ENCODE peak calls at places on chromosomes 13 and 19, in four cellular contexts. V, M, K and D are unnamed samples.

GRCh38 chr19:3642987-3643386 is 16.4 kb upstream of the CACTIN start:
- DNase-seq in V (no peak), M (no peak), K (no peak), D (peak)

GRCh38 chr13:74550039-74550438 is 415.8 kb upstream of the KLF12 start:
- DNase-seq in V (no peak), M (no peak), K (peak), D (no peak)

GRCh38 chr19:2428027-2428690 is 773 bp upstream of the TIMM13 start:
- DNase-seq in V (peak), M (peak), K (no peak), D (peak)

GRCh38 chr13:95924389-95924994 is 128.7 kb downstream of the UGGT2 start:
- DNase-seq in V (no peak), M (no peak), K (peak), D (peak)

GRCh38 chr19:34938886-34939285 is 12.2 kb downstream of the ZNF30 start:
- DNase-seq in V (no peak), M (no peak), K (no peak), D (no peak)

GRCh38 chr13:106680796-106681482 is 113.0 kb upstream of the ARGLU1 start:
- DNase-seq in V (no peak), M (no peak), K (no peak), D (no peak)

GRCh38 chr19:57887195-57887941 is 1.5 kb downstream of the ZNF814 start:
- DNase-seq in V (no peak), M (no peak), K (peak), D (no peak)

GRCh38 chr19:42277821-42278809 is 9.1 kb downstream of the CIC start:
- DNase-seq in V (peak), M (peak), K (peak), D (no peak)

GRCh38 chr19:5231857-5232503 is 108.6 kb downstream of the PTPRS start:
- DNase-seq in V (no peak), M (no peak), K (no peak), D (peak)

GRCh38 chr19:33496016-33496415 is 25.6 kb downstream of the PEPD start:
- DNase-seq in V (no peak), M (no peak), K (no peak), D (no peak)

GRCh38 chr19:49624967-49625910 is 14.7 kb downstream of the RRAS start:
- DNase-seq in V (no peak), M (no peak), K (no peak), D (no peak)

GRCh38 chr13:26460652-26461051 is 96.8 kb upstream of the WASF3 start:
- DNase-seq in V (peak), M (peak), K (peak), D (no peak)

GRCh38 chr19:1355258-1355973 is 28.3 kb upstream of the NDUFS7 start:
- DNase-seq in V (peak), M (no peak), K (peak), D (peak)

GRCh38 chr13:112902669-112903068 is 66.3 kb upstream of the MCF2L start:
- DNase-seq in V (no peak), M (no peak), K (no peak), D (no peak)

GRCh38 chr13:106143392-106143791 is 392.1 kb downstream of the EFNB2 start:
- DNase-seq in V (no peak), M (no peak), K (no peak), D (no peak)

GRCh38 chr19:2084993-2085720 is 11.0 kb downstream of the MOB3A start:
- DNase-seq in V (no peak), M (peak), K (peak), D (peak)

GRCh38 chr19:15138427-15138826 is 31.2 kb downstream of the SYDE1 start:
- DNase-seq in V (no peak), M (no peak), K (no peak), D (no peak)

GRCh38 chr19:31386806-31387205 is 37.6 kb upstream of the TSHZ3 start:
- DNase-seq in V (no peak), M (no peak), K (no peak), D (no peak)

GRCh38 chr13:51856027-51856736 is 5.6 kb upstream of the CCDC70 start:
- DNase-seq in V (no peak), M (no peak), K (no peak), D (no peak)

GRCh38 chr19:35977446-35978222 is 17.4 kb upstream of the SDHAF1 start:
- DNase-seq in V (no peak), M (no peak), K (no peak), D (peak)

GRCh38 chr19:43755256-43755801 is 567 bp upstream of the SMG9 start:
- DNase-seq in V (peak), M (peak), K (peak), D (peak)

GRCh38 chr13:91329736-91330135 is 17.8 kb upstream of the MIR17HG start:
- DNase-seq in V (no peak), M (no peak), K (no peak), D (no peak)

GRCh38 chr13:23817136-23817535 is 72.1 kb downstream of the MIPEP start:
- DNase-seq in V (no peak), M (no peak), K (no peak), D (no peak)

GRCh38 chr13:52955505-52955904 is 73.1 kb upstream of the OLFM4 start:
- DNase-seq in V (no peak), M (peak), K (no peak), D (no peak)

GRCh38 chr19:28425431-28425931 is 787.5 kb downstream of the UQCRFS1 start:
- DNase-seq in V (no peak), M (no peak), K (no peak), D (no peak)

GRCh38 chr13:94524407-94524806 is 44.9 kb upstream of the DCT start:
- DNase-seq in V (no peak), M (no peak), K (no peak), D (no peak)

GRCh38 chr13:23889598-23890224 is 511 bp upstream of the MIPEP start:
- DNase-seq in V (no peak), M (no peak), K (no peak), D (peak)

GRCh38 chr13:110024646-110024980 is 238.2 kb upstream of the IRS2 start:
- DNase-seq in V (no peak), M (no peak), K (no peak), D (no peak)

GRCh38 chr13:41909524-41909923 is 51.4 kb downstream of the VWA8 start:
- DNase-seq in V (no peak), M (no peak), K (no peak), D (no peak)

GRCh38 chr13:27985600-27985999 is 2.9 kb downstream of the URAD start:
- DNase-seq in V (no peak), M (no peak), K (no peak), D (no peak)

GRCh38 chr19:34171539-34171876 is 796 bp upstream of the LSM14A start:
- DNase-seq in V (no peak), M (no peak), K (no peak), D (no peak)

GRCh38 chr13:43766766-43767165 is 20.0 kb downstream of the ENOX1 start:
- DNase-seq in V (peak), M (peak), K (peak), D (no peak)

GRCh38 chr13:23794267-23795161 is 94.7 kb downstream of the MIPEP start:
- DNase-seq in V (no peak), M (no peak), K (peak), D (no peak)

GRCh38 chr13:22198656-22199217 is 527.9 kb downstream of the FGF9 start:
- DNase-seq in V (no peak), M (no peak), K (no peak), D (no peak)

GRCh38 chr13:53001871-53002270 is 26.7 kb upstream of the OLFM4 start:
- DNase-seq in V (no peak), M (no peak), K (no peak), D (no peak)

GRCh38 chr13:26601669-26602068 is 44.2 kb downstream of the WASF3 start:
- DNase-seq in V (no peak), M (no peak), K (peak), D (peak)

DNA sequence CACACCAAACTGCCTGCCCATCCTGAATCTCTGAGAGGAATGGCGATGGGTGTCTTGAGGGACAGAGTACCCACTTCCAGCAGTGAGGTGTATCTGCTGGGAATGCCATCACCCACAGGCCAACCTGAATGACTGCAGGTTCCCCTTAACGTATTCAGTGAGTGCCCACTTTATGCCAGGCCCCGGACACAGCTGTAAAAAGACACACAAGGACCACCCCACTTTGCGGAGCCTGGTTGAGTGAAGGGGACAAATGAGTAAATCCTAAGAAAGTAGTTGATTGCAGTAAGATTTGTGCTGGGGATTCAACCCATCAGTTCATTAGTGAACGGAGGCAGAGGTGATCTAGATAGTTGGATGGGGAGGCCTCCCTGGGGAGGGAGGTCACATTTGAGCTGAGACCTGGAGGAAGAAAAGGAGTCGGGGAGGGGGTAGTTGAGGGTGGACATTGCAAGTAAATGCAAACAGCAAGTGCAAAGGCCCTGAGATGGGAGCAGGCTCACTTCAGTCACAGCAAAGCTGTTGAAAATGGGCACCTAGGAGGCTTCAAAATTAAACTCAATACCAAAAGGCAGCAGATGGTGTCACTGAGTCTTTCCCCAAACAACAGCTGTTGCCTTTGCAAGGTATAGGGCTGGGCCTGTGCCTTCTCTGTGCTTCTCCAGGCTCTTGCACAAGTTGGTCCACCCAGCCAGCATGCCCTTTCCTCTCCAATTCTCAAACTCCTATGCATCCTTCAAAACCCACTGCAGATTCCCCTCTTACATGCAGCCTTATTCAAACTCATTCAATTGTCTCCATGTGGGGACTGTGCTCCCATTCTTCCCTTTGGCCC is 4.3 kb downstream of the GDF15 start:
- DNase-seq in V (no peak), M (no peak), K (peak), D (no peak)
- H3K4me3 ChIP-seq in V (no peak), M (no peak), K (no peak), D (no peak)

GRCh38 chr19:52066258-52066866 is 17.7 kb upstream of the ZNF432 start:
- DNase-seq in V (no peak), M (no peak), K (no peak), D (no peak)
- H3K4me3 ChIP-seq in V (no peak), M (no peak), K (no peak), D (no peak)

GRCh38 chr13:92806215-92806614 is 420.4 kb upstream of the GPC6 start:
- DNase-seq in V (no peak), M (no peak), K (no peak), D (no peak)

GRCh38 chr13:92807343-92807742 is 419.3 kb upstream of the GPC6 start:
- DNase-seq in V (no peak), M (no peak), K (peak), D (no peak)

GRCh38 chr13:92804346-92804745 is 422.3 kb upstream of the GPC6 start:
- DNase-seq in V (no peak), M (no peak), K (peak), D (no peak)

GRCh38 chr13:92804926-92805325 is 421.7 kb upstream of the GPC6 start:
- DNase-seq in V (no peak), M (no peak), K (no peak), D (no peak)

DNA sequence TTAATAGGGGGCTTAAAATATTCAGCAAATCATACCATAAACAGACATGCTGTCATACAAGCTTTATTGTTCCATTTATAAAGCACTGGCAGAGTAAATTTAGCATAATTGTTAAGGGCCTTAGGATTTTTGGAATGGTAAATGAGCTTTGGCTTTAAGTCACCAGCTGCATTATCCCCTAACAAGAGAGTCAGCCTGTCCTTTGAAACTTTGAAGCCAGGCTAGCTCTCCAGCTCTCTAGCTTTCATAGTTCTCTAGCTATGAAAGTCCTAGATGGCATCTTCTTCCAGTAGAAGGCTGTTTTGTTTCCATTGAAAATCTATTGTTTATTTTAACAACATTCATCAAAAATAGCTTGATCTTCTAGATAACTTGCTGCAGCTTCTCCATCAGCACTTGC is 420.8 kb upstream of the GPC6 start:
- DNase-seq in V (no peak), M (no peak), K (no peak), D (no peak)
- H3K4me3 ChIP-seq in V (peak), M (peak), K (no peak), D (peak)

GRCh38 chr19:38853214-38853613 is 3.4 kb upstream of the HNRNPL start:
- DNase-seq in V (no peak), M (no peak), K (no peak), D (no peak)
- H3K4me3 ChIP-seq in V (no peak), M (peak), K (peak), D (peak)

GRCh38 chr19:11355160-11356073 is at the start of gene PLPPR2:
- DNase-seq in V (peak), M (peak), K (peak), D (peak)
- H3K4me3 ChIP-seq in V (peak), M (peak), K (peak), D (peak)

GRCh38 chr13:60019119-60019993 is 144.4 kb downstream of the DIAPH3 start:
- DNase-seq in V (no peak), M (no peak), K (peak), D (peak)

GRCh38 chr13:60016229-60016628 is 147.5 kb downstream of the DIAPH3 start:
- DNase-seq in V (no peak), M (no peak), K (no peak), D (peak)

GRCh38 chr13:60018536-60018935 is 145.2 kb downstream of the DIAPH3 start:
- DNase-seq in V (no peak), M (no peak), K (no peak), D (peak)

GRCh38 chr13:60020288-60020687 is 143.4 kb downstream of the DIAPH3 start:
- DNase-seq in V (no peak), M (no peak), K (no peak), D (no peak)
- H3K4me3 ChIP-seq in V (no peak), M (no peak), K (no peak), D (no peak)

DNA sequence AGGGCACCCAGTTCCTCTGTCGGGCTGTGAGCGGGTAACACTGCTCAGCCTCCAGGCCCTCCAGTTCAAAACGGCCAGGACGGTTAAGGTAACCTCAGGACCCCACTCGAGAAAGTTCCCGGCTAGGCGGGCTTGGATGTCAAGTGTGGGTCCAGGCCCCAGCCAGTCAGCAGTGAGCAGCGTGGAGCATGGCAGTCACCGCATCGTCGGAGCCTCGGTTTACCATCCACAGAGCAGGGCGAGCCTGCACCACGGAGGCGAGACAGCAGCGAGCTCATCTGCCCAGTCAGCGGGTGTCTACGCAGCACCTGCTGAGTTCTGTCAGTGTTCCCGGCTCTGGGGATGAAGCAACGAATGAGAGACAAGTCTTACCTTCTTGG is 8.0 kb upstream of the CNOT3 start:
- DNase-seq in V (no peak), M (no peak), K (no peak), D (no peak)
- H3K4me3 ChIP-seq in V (no peak), M (no peak), K (no peak), D (no peak)

GRCh38 chr19:18594824-18595373 is 6.3 kb downstream of the REX1BD start:
- DNase-seq in V (no peak), M (peak), K (no peak), D (no peak)
- H3K4me3 ChIP-seq in V (peak), M (peak), K (peak), D (peak)

GRCh38 chr19:46946611-46947238 is 72.9 kb upstream of the NPAS1 start:
- DNase-seq in V (no peak), M (no peak), K (no peak), D (no peak)

GRCh38 chr19:46944123-46944718 is 75.4 kb upstream of the NPAS1 start:
- DNase-seq in V (no peak), M (no peak), K (no peak), D (peak)

GRCh38 chr19:46946090-46946489 is 73.5 kb upstream of the NPAS1 start:
- DNase-seq in V (no peak), M (no peak), K (no peak), D (no peak)

GRCh38 chr19:46944918-46945628 is 74.6 kb upstream of the NPAS1 start:
- DNase-seq in V (peak), M (peak), K (peak), D (peak)

GRCh38 chr19:46945668-46946067 is 74.0 kb upstream of the NPAS1 start:
- DNase-seq in V (no peak), M (no peak), K (peak), D (no peak)
- H3K4me3 ChIP-seq in V (no peak), M (peak), K (no peak), D (no peak)

DNA sequence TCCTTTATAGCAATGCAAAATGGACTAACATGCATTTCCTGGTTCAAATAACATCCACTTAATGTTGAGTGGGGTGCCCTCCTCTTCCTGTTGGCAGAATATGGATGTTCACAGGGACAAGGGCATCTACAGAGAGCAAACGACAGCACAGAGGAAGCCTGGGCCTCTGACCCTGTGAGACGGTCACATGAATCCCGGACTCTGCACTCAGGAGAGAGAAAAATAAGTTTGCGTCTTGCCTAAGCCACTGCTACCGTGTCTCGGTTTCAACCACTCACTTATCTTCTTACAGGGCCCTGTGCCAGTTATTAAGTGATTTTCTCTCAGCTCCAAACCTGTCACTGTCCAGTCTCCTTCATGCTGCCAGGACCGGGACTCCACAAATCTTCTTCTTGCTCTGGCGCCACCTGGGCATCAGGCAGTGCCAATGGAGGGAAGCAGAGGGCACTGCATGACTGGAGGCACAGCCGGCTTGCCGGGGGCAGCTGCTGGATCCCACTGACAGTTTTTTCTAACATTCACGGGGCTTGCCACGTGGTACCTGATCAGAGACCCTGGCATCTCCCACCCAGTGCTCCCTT is 11.8 kb downstream of the LIG1 start:
- DNase-seq in V (no peak), M (no peak), K (no peak), D (no peak)
- H3K4me3 ChIP-seq in V (no peak), M (no peak), K (no peak), D (no peak)